ENCODE peak calls at places on chromosome 17, in five cellular contexts. K is endothelial cell, W is ovary, N is Peyer's patch, Z is HCT116. F is an unnamed sample.

GRCh38 chr17:76054112-76054476 is 18.2 kb downstream of the SRP68 start:
- DNase-seq in K (no peak), W (no peak), N (no peak), Z (peak; percentile 76), F (no peak)

GRCh38 chr17:9252525-9252924 is 231.2 kb downstream of the NTN1 start:
- DNase-seq in K (no peak), W (no peak), N (no peak), Z (no peak), F (no peak)

GRCh38 chr17:4893721-4894560 is 5.4 kb upstream of the C17orf107 start:
- DNase-seq in K (no peak), W (no peak), N (no peak), Z (no peak), F (no peak)

GRCh38 chr17:78998311-78999055 is 11.1 kb downstream of the CANT1 start:
- DNase-seq in K (no peak), W (peak; percentile 43), N (no peak), Z (no peak), F (no peak)

GRCh38 chr17:21379080-21379711 is 3.0 kb downstream of the KCNJ12 start:
- DNase-seq in K (no peak), W (no peak), N (no peak), Z (no peak), F (no peak)

GRCh38 chr17:72362466-72363335 is 241.9 kb downstream of the SOX9 start:
- DNase-seq in K (no peak), W (no peak), N (no peak), Z (no peak), F (no peak)

GRCh38 chr17:15083225-15083624 is 181.9 kb downstream of the PMP22 start:
- DNase-seq in K (no peak), W (no peak), N (no peak), Z (no peak), F (no peak)

GRCh38 chr17:7551396-7551795 is 2.5 kb downstream of the TNFSF12 start:
- DNase-seq in K (no peak), W (no peak), N (no peak), Z (no peak), F (no peak)

GRCh38 chr17:4509402-4509801 is 10.7 kb downstream of the SPNS2 start:
- DNase-seq in K (no peak), W (no peak), N (no peak), Z (no peak), F (no peak)

GRCh38 chr17:79624658-79625478 is 14.0 kb upstream of the RBFOX3 start:
- DNase-seq in K (no peak), W (no peak), N (no peak), Z (no peak), F (peak; percentile 39)

GRCh38 chr17:9120471-9120870 is 99.2 kb downstream of the NTN1 start:
- DNase-seq in K (peak; percentile 33), W (no peak), N (no peak), Z (peak; percentile 3), F (no peak)

GRCh38 chr17:15998031-15998574 is 1.4 kb downstream of the ZSWIM7 start:
- DNase-seq in K (no peak), W (no peak), N (no peak), Z (no peak), F (no peak)

GRCh38 chr17:33709881-33710280 is 416.8 kb upstream of the ASIC2 start:
- DNase-seq in K (no peak), W (no peak), N (no peak), Z (no peak), F (no peak)

GRCh38 chr17:69175812-69176517 is 34.3 kb upstream of the ABCA6 start:
- DNase-seq in K (no peak), W (no peak), N (no peak), Z (peak; percentile 77), F (peak; percentile 59)

GRCh38 chr17:1047177-1047885 is 50.4 kb downstream of the TIMM22 start:
- DNase-seq in K (no peak), W (no peak), N (no peak), Z (no peak), F (no peak)

GRCh38 chr17:38333635-38334295 is 10.0 kb downstream of the GPR179 start:
- DNase-seq in K (peak; percentile 85), W (no peak), N (no peak), Z (no peak), F (peak; percentile 44)

GRCh38 chr17:34850964-34851363 is 110.3 kb downstream of the CCT6B start:
- DNase-seq in K (no peak), W (no peak), N (no peak), Z (no peak), F (no peak)

GRCh38 chr17:37848690-37849616 is 75.3 kb upstream of the TBC1D3K start:
- DNase-seq in K (no peak), W (no peak), N (no peak), Z (peak; percentile 89), F (peak; percentile 76)

GRCh38 chr17:60141111-60142018 is 8.4 kb upstream of the CA4 start:
- DNase-seq in K (no peak), W (no peak), N (no peak), Z (no peak), F (peak; percentile 31)

GRCh38 chr17:17424552-17424951 is 52.2 kb upstream of the MED9 start:
- DNase-seq in K (no peak), W (no peak), N (no peak), Z (no peak), F (no peak)

GRCh38 chr17:56528636-56529170 is 64.8 kb upstream of the NOG start:
- DNase-seq in K (no peak), W (no peak), N (no peak), Z (no peak), F (no peak)

GRCh38 chr17:17090642-17091103 is 48.4 kb downstream of the MPRIP start:
- DNase-seq in K (no peak), W (no peak), N (no peak), Z (no peak), F (no peak)

GRCh38 chr17:61499632-61500031 is 47.4 kb downstream of the TBX4 start:
- DNase-seq in K (no peak), W (no peak), N (no peak), Z (no peak), F (no peak)

GRCh38 chr17:37490638-37491614 is 1.2 kb downstream of the DUSP14 start:
- DNase-seq in K (peak; percentile 31), W (peak; percentile 60), N (no peak), Z (peak; percentile 66), F (no peak)

GRCh38 chr17:77332981-77333685 is 192.4 kb downstream of the SEC14L1 start:
- DNase-seq in K (no peak), W (no peak), N (peak; percentile 15), Z (no peak), F (no peak)

GRCh38 chr17:36117505-36118382 is 14.1 kb downstream of the CCL4 start:
- DNase-seq in K (no peak), W (no peak), N (no peak), Z (no peak), F (no peak)

GRCh38 chr17:36120221-36120620 is 16.6 kb downstream of the CCL4 start:
- DNase-seq in K (no peak), W (no peak), N (no peak), Z (no peak), F (no peak)

GRCh38 chr17:36123431-36123830 is 19.8 kb downstream of the CCL4 start:
- DNase-seq in K (no peak), W (no peak), N (no peak), Z (no peak), F (no peak)

GRCh38 chr17:36118477-36119353 is 15.1 kb downstream of the CCL4 start:
- DNase-seq in K (no peak), W (no peak), N (no peak), Z (no peak), F (no peak)
- TF ChIP-seq CTCF in K (no peak), W (no peak), N (no peak), Z (peak; percentile 47), F (no peak)

GRCh38 chr17:41935641-41936040 is 5.2 kb downstream of the ODAD4 start:
- DNase-seq in K (no peak), W (no peak), N (no peak), Z (no peak), F (no peak)

GRCh38 chr17:41925991-41926590 is 4.3 kb upstream of the ODAD4 start:
- DNase-seq in K (no peak), W (no peak), N (no peak), Z (no peak), F (no peak)

GRCh38 chr17:41928693-41929251 is 1.6 kb upstream of the ODAD4 start:
- DNase-seq in K (no peak), W (no peak), N (no peak), Z (no peak), F (no peak)

GRCh38 chr17:41932821-41933389 is 2.5 kb downstream of the ODAD4 start:
- DNase-seq in K (no peak), W (no peak), N (no peak), Z (no peak), F (no peak)

DNA sequence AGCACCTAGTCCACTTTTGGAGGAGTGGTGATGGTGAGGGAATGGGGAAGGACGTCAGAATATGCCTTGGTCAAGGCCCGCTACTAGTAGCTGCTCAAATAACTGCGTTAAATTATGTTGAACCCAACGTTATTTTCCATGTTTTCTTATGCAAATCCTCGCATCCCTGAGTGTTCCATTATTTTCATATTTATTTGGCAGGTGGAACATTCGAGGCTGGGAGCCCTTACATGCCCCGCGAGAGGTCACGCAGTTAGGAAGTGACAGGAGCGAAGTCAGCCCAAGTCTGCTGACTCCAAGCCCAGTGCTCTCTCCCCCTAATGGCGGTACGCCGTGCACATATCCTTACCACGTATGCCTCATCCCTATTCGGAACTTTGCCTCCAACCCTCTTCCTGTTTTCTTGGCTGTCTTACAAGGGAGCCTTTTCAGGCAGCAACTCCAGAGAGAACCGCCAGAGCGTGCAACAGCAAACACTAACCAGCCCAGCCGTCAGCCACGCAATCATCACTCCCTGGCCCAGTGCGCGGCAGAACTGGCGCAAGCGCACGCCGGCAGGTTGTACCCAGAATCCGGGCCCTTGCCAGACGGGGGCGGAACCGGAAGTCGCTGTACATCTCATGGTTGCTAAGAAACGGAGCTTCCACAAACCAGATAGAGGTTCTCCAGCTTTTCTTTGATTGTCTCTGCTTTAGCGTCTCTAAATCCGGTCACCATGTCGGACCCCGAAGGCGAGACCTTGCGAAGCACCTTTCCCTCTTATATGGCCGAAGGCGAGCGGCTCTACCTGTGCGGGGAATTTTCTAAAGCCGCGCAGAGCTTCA is at the start of gene ODAD4:
- DNase-seq in K (peak; percentile 95), W (peak; percentile 97), N (peak; percentile 95), Z (peak; percentile 89), F (peak; percentile 98)
- TF ChIP-seq CTCF in K (no peak), W (no peak), N (peak; percentile 66), Z (peak; percentile 44), F (peak; percentile 61)

GRCh38 chr17:40498281-40499084 is 2.9 kb downstream of the TNS4 start:
- DNase-seq in K (no peak), W (no peak), N (no peak), Z (no peak), F (no peak)
- TF ChIP-seq CTCF in K (no peak), W (no peak), N (no peak), Z (no peak), F (no peak)

DNA sequence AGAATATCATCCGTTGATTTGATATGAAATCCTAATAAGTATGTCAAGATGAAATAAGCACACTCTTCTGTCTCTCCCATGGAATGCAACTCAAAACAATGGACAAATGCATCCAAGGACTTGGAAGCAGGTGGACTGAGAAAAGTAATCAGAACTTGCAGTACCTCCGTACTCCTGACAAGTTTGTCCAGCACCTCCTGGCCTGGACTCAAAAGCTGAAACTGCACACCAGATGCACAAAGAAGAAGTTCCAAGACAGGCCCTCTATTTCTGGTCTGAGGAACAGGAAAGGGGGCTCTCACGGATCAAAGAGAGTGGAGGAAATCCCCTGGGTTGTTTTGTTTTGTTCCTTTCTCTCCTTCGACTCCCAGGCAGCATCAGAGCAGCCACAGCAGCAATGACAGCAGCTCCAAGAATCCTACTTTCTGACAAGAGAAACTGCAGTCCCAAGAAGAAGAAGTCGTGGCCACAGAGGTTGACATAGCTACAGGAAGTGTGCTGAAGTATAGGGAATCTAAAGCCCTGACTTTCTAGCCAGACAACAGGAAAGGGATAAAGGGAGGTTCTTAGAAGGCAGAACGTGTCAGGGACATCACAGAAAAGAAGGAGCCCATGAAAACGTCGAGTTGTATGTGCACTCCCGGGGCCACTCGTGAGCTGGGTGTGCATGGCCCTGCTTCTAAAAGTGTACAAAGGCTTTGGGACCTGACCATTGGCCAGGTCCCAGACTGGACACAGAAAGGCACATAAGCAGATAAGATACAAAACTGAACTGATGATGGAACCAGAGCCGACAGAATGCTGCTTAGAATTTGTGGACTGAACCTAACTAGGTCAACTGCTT is 29.3 kb downstream of the AKAP10 start:
- DNase-seq in K (peak; percentile 14), W (no peak), N (no peak), Z (no peak), F (no peak)
- TF ChIP-seq CTCF in K (no peak), W (no peak), N (no peak), Z (no peak), F (no peak)

F was measured in CD14-positive monocyte.